ENCODE peak calls at places on chromosomes 5 and 9, in four cellular contexts. Y, V, L and T are unnamed samples.

GRCh38 chr9:135075234-135076142 is 12.0 kb upstream of the OLFM1 start:
- DNase-seq in Y (no peak), V (peak), L (no peak), T (no peak)

GRCh38 chr9:131942076-131942720 is 137.5 kb downstream of the MED27 start:
- DNase-seq in Y (no peak), V (no peak), L (no peak), T (no peak)

GRCh38 chr9:95004452-95005275 is 278.2 kb downstream of the AOPEP start:
- DNase-seq in Y (peak), V (peak), L (peak), T (peak)

GRCh38 chr5:42881416-42882109 is 69.9 kb upstream of the SELENOP start:
- DNase-seq in Y (no peak), V (no peak), L (no peak), T (no peak)

GRCh38 chr5:1003296-1003937 is 5.2 kb upstream of the NKD2 start:
- DNase-seq in Y (no peak), V (no peak), L (no peak), T (no peak)

GRCh38 chr9:26165426-26165825 is 487.2 kb upstream of the TUSC1 start:
- DNase-seq in Y (no peak), V (no peak), L (no peak), T (no peak)

GRCh38 chr9:129307227-129307970 is 129.3 kb upstream of the IER5L start:
- DNase-seq in Y (peak), V (no peak), L (no peak), T (no peak)

GRCh38 chr9:98380065-98380681 is 124.7 kb upstream of the TBC1D2 start:
- DNase-seq in Y (no peak), V (peak), L (peak), T (peak)

GRCh38 chr5:31187591-31187990 is 5.9 kb upstream of the CDH6 start:
- DNase-seq in Y (no peak), V (no peak), L (no peak), T (no peak)

GRCh38 chr5:1564182-1564748 is 40.5 kb upstream of the LPCAT1 start:
- DNase-seq in Y (peak), V (no peak), L (no peak), T (no peak)

GRCh38 chr5:138870611-138871010 is 4.5 kb downstream of the LRRTM2 start:
- DNase-seq in Y (no peak), V (no peak), L (no peak), T (no peak)

GRCh38 chr5:168214886-168215285 is 76.6 kb upstream of the WWC1 start:
- DNase-seq in Y (no peak), V (no peak), L (no peak), T (no peak)

GRCh38 chr5:67790390-67790789 is 425.2 kb upstream of the PIK3R1 start:
- DNase-seq in Y (no peak), V (no peak), L (no peak), T (no peak)

GRCh38 chr5:109170629-109171350 is 239.0 kb downstream of the PJA2 start:
- DNase-seq in Y (no peak), V (no peak), L (no peak), T (no peak)

GRCh38 chr5:125587631-125588030 is 835.6 kb upstream of the GRAMD2B start:
- DNase-seq in Y (no peak), V (no peak), L (no peak), T (no peak)

GRCh38 chr5:67542489-67542888 is 345.9 kb upstream of the CD180 start:
- DNase-seq in Y (no peak), V (no peak), L (no peak), T (no peak)

GRCh38 chr9:113912816-113913215 is 36.7 kb downstream of the ZNF618 start:
- DNase-seq in Y (no peak), V (peak), L (no peak), T (no peak)

GRCh38 chr5:135392256-135392655 is 6.8 kb downstream of the MACROH2A1 start:
- DNase-seq in Y (no peak), V (no peak), L (no peak), T (no peak)

GRCh38 chr9:128254855-128255759 is 20.7 kb downstream of the GOLGA2 start:
- DNase-seq in Y (peak), V (peak), L (peak), T (peak)

GRCh38 chr5:26889810-26890209 is 148.6 kb downstream of the CDH9 start:
- DNase-seq in Y (no peak), V (no peak), L (peak), T (no peak)

GRCh38 chr9:19050637-19051591 is 1.7 kb downstream of the RRAGA start:
- DNase-seq in Y (peak), V (no peak), L (no peak), T (no peak)

GRCh38 chr5:6431214-6432195 is 17.2 kb upstream of the UBE2QL1 start:
- DNase-seq in Y (no peak), V (no peak), L (no peak), T (no peak)

GRCh38 chr5:88113429-88113828 is 155.2 kb downstream of the TMEM161B start:
- DNase-seq in Y (no peak), V (no peak), L (no peak), T (no peak)

GRCh38 chr5:133406208-133406607 is 206.1 kb downstream of the FSTL4 start:
- DNase-seq in Y (no peak), V (no peak), L (no peak), T (no peak)

GRCh38 chr5:149474198-149474597 is 77.0 kb downstream of the CSNK1A1 start:
- DNase-seq in Y (no peak), V (no peak), L (no peak), T (no peak)

GRCh38 chr5:171907731-171908343 is 98.6 kb downstream of the FBXW11 start:
- DNase-seq in Y (peak), V (no peak), L (no peak), T (no peak)

GRCh38 chr5:133708451-133708850 is 96.1 kb upstream of the FSTL4 start:
- DNase-seq in Y (no peak), V (no peak), L (no peak), T (no peak)

GRCh38 chr9:17520264-17521058 is 58.4 kb upstream of the SH3GL2 start:
- DNase-seq in Y (no peak), V (no peak), L (no peak), T (no peak)

DNA sequence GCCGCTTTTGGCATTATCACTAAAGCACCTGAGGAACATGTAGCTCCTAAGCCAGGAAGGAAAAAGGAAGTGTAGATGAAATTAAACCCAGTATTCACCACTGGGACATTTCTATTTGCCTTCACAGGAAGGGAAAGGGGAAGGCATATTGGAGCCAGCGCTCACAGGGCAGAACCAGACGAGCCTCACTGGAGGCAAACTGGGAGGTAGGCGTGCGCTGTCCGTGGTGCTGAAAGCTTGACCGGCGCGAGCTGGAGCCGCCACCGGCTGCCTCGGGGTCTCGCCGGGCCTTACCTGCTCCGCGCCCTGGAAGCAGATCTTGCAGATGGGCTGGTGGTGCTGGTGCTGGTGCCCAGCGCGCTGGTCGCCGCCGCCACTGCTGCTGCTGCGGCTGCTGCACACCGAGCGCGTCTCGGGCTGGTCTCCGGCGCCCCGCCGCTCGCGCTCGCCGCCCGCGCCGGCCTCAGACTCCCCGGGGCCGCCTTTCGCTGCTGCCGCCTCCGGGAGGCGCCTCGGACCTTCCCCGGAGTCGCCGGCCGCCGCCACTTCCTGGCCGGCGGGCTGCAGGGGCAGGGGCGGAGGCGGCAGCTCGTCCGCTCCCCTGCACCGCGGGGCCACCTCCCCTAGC is 732 bp downstream of the MARCHF11 start:
- DNase-seq in Y (peak), V (peak), L (no peak), T (no peak)
- TF ChIP-seq TAF1 in Y (no peak), V (peak), L (no peak), T (no peak)

GRCh38 chr9:115328228-115328627 is 210.3 kb upstream of the TNC start:
- DNase-seq in Y (no peak), V (no peak), L (no peak), T (no peak)
- TF ChIP-seq POLR2AphosphoS5 in Y (no peak), V (no peak), L (no peak), T (no peak)

GRCh38 chr5:180873628-180874520 is 12.8 kb upstream of the ZFP62 start:
- DNase-seq in Y (no peak), V (no peak), L (no peak), T (no peak)
- TF ChIP-seq TAF1 in Y (no peak), V (no peak), L (no peak), T (no peak)

GRCh38 chr5:176533894-176534611 is 3.1 kb downstream of the RNF44 start:
- DNase-seq in Y (peak), V (no peak), L (no peak), T (peak)
- TF ChIP-seq POLR2AphosphoS5 in Y (no peak), V (peak), L (no peak), T (no peak)

DNA sequence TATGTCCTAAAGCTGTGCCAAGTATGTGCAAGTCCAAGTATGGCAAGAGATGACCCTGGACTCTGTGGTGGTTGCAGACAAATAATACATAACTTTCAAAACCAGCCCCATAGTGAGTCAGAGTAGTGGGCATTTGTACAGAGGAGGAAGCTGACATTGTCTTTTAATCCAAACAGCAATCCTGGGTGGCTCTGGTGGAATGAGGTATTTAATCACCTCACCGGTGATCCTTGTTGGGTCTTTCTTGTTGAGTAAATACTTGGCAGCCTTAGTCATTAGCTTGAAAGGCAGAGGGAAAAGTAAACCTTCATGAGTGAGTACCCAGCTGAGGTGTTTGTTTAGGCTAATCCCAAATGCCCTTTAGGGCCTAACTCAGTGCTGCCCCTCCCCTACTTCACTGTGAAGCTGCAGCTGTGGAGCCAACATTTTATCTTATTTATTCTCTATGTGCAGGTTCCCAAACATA is 148.7 kb upstream of the SLC12A2 start:
- DNase-seq in Y (peak), V (no peak), L (no peak), T (no peak)
- TF ChIP-seq TAF1 in Y (no peak), V (no peak), L (no peak), T (no peak)

GRCh38 chr9:126650830-126651341 is 37.2 kb downstream of the LMX1B start:
- DNase-seq in Y (no peak), V (no peak), L (no peak), T (no peak)

GRCh38 chr9:126649477-126649876 is 35.7 kb downstream of the LMX1B start:
- DNase-seq in Y (no peak), V (no peak), L (no peak), T (no peak)

GRCh38 chr9:126650404-126650804 is 36.7 kb downstream of the LMX1B start:
- DNase-seq in Y (no peak), V (no peak), L (no peak), T (no peak)

GRCh38 chr9:126647585-126648110 is 33.9 kb downstream of the LMX1B start:
- DNase-seq in Y (no peak), V (no peak), L (no peak), T (no peak)

DNA sequence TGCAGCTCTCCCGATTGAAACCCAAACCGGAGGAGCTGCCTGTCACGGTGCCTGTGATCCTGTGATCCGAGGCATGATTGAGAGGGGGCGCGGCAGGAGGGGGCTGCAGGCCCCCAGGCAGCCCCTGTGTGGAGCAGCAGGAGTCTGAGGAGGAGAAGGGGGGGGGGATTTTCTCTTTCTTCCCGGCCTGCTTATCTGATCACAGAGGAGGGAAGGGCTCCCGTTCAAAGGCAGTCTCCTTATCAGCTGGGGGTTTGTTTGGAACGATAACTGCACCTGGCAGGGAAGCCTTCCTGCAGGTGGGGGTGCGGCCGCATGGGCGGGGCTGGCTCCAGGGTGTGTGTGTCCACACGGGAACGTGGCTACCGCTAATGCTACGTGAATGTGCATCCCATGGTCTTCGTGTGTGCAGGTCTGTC is 38.4 kb downstream of the LMX1B start:
- DNase-seq in Y (no peak), V (no peak), L (no peak), T (no peak)
- TF ChIP-seq POLR2AphosphoS5 in Y (no peak), V (no peak), L (no peak), T (no peak)

GRCh38 chr5:10563132-10563939 is 534 bp upstream of the ANKRD33B start:
- DNase-seq in Y (no peak), V (peak), L (peak), T (no peak)
- TF ChIP-seq TAF1 in Y (no peak), V (peak), L (no peak), T (no peak)

GRCh38 chr5:84382363-84383295 is 2.1 kb downstream of the EDIL3 start:
- DNase-seq in Y (no peak), V (peak), L (no peak), T (no peak)
- TF ChIP-seq POLR2AphosphoS5 in Y (no peak), V (peak), L (no peak), T (no peak)